ENCODE peak calls at places on chromosome 4, in six cellular contexts. H, T, Z, N, K and A are unnamed samples. For H3K4me1, the result is how much of the 10 kb centered on the place peaks cover.

GRCh38 chr4:151603377-151603776 is 157.4 kb downstream of the GATB start:
- ATAC-seq in N (no peak), K (no peak), T (no peak), Z (no peak), H (no peak), A (no peak)

GRCh38 chr4:106104276-106104675 is 209.0 kb downstream of the NPNT start:
- ATAC-seq in N (no peak), H (no peak), Z (no peak), K (no peak), T (no peak), A (peak)

GRCh38 chr4:80071643-80072606 is 1.1 kb downstream of the ANTXR2 start:
- ATAC-seq in K (peak), N (peak), T (peak), Z (peak), H (peak), A (peak)

GRCh38 chr4:79078339-79078738 is 139.1 kb upstream of the PAQR3 start:
- ATAC-seq in K (peak), T (peak), Z (no peak), N (no peak), H (no peak), A (no peak)

GRCh38 chr4:174764105-174764729 is 64.8 kb downstream of the GLRA3 start:
- ATAC-seq in K (peak), H (no peak), Z (no peak), N (peak), T (peak), A (no peak)

GRCh38 chr4:133355636-133356035 is 206.5 kb downstream of the PCDH10 start:
- ATAC-seq in H (no peak), N (no peak), Z (no peak), T (no peak), K (peak), A (no peak)

GRCh38 chr4:40927108-40927507 is 177.4 kb downstream of the NSUN7 start:
- ATAC-seq in N (no peak), K (no peak), H (no peak), T (peak), Z (no peak), A (no peak)

GRCh38 chr4:172750910-172751309 is 417.7 kb upstream of the GALNT7 start:
- ATAC-seq in N (no peak), K (no peak), H (no peak), Z (no peak), T (peak), A (no peak)

GRCh38 chr4:42654606-42655005 is 2.3 kb downstream of the ATP8A1 start:
- ATAC-seq in N (no peak), T (peak), Z (peak), H (no peak), K (no peak), A (no peak)

GRCh38 chr4:156255608-156256007 is 301.9 kb upstream of the CTSO start:
- ATAC-seq in H (no peak), T (no peak), N (no peak), K (no peak), Z (no peak), A (no peak)

GRCh38 chr4:130356873-130357272 is 1260.9 kb downstream of the C4orf33 start:
- ATAC-seq in Z (no peak), T (no peak), N (no peak), H (no peak), K (no peak), A (no peak)

GRCh38 chr4:88985088-88985779 is 71.8 kb downstream of the FAM13A start:
- ATAC-seq in Z (no peak), K (no peak), N (no peak), T (no peak), H (peak), A (peak)

GRCh38 chr4:173237152-173237551 is 68.5 kb downstream of the GALNT7 start:
- ATAC-seq in K (peak), T (no peak), N (no peak), H (no peak), Z (no peak), A (no peak)

GRCh38 chr4:108103096-108103495 is 65.6 kb downstream of the LEF1 start:
- ATAC-seq in K (no peak), H (no peak), T (no peak), N (no peak), Z (no peak), A (no peak)

GRCh38 chr4:173289351-173289725 is 44.8 kb downstream of the HMGB2 start:
- ATAC-seq in Z (no peak), H (no peak), K (peak), N (peak), T (no peak), A (no peak)

GRCh38 chr4:185998791-185999190 is 70.2 kb upstream of the TLR3 start:
- ATAC-seq in N (no peak), T (no peak), Z (no peak), H (no peak), K (no peak), A (no peak)

GRCh38 chr4:186002853-186003252 is 66.1 kb upstream of the TLR3 start:
- ATAC-seq in N (no peak), K (no peak), T (no peak), H (no peak), Z (no peak), A (no peak)

GRCh38 chr4:185997287-185997686 is 71.7 kb upstream of the TLR3 start:
- ATAC-seq in K (no peak), N (no peak), T (no peak), Z (no peak), H (no peak), A (no peak)

GRCh38 chr4:185995665-185996064 is 73.3 kb upstream of the TLR3 start:
- ATAC-seq in T (no peak), Z (no peak), K (no peak), N (no peak), H (no peak), A (no peak)

GRCh38 chr4:185999207-185999606 is 69.7 kb upstream of the TLR3 start:
- ATAC-seq in Z (no peak), H (no peak), K (no peak), T (no peak), N (no peak), A (no peak)
- H3K4me1 ChIP-seq in Z (under half), H (under half), K (under half), T (under half), N (under half), A (under half)

DNA sequence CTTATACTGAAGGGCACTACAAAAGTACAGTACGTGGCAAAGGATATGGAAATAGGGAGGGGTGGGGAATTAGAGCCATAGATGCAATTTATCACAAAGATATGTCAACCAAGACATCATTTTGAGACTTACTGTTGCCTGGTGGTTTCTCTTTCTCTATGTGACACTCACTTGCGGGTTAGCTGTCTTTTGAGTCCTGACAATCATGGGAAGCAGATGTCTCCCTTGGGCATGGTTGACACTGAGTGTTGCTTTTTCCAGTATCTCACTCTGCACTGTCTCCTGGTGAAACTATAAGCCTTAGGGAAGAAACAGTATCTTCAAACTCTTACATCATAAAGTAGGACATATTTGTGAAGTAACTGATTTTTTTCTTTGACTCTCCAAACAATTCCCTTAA is 383.5 kb upstream of the LCORL start:
- ATAC-seq in Z (no peak), T (no peak), N (no peak), H (no peak), K (no peak), A (no peak)
- TF ChIP-seq EP300 in Z (no peak), T (no peak), N (no peak), H (no peak), K (no peak), A (no peak)

DNA sequence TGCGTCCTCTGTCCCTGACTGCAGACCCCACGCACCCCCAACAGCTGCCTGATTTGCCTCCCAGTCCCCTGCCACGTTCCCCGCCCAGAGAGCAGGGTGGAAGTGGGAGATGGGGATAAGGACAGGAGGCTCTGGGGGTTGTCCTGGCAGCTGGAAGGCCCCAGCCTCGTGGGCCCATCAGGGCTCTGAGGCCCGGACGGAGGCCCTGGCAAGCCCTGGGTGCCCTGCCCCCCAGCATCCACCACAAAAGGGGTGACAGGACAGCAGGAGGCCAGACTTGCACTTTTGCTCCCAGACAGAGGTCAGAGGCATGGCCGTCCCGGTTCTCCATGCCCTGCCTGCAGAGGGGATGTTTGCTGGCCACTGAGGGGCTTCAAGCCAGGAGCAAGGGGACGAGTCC is 4.7 kb downstream of the SH3TC1 start:
- ATAC-seq in T (no peak), K (no peak), H (no peak), Z (no peak), N (no peak), A (no peak)
- H3K4me1 ChIP-seq in T (half or more), K (under half), H (under half), Z (half or more), N (under half), A (under half)

GRCh38 chr4:184396570-184397515 is 77.5 kb downstream of the IRF2 start:
- ATAC-seq in K (no peak), T (peak), H (no peak), N (no peak), Z (no peak), A (no peak)

GRCh38 chr4:184397516-184398163 is 76.7 kb downstream of the IRF2 start:
- ATAC-seq in T (no peak), K (no peak), H (no peak), N (no peak), Z (no peak), A (no peak)

GRCh38 chr4:184396001-184396400 is 78.3 kb downstream of the IRF2 start:
- ATAC-seq in Z (no peak), K (no peak), H (no peak), T (peak), N (no peak), A (no peak)

GRCh38 chr4:184392748-184393334 is 81.5 kb downstream of the IRF2 start:
- ATAC-seq in K (no peak), T (no peak), H (no peak), Z (peak), N (no peak), A (peak)

GRCh38 chr4:184395451-184395917 is 78.9 kb downstream of the IRF2 start:
- ATAC-seq in T (peak), N (no peak), Z (no peak), K (no peak), H (no peak), A (peak)
- TF ChIP-seq EP300 in T (no peak), N (no peak), Z (no peak), K (no peak), H (no peak), A (peak)

DNA sequence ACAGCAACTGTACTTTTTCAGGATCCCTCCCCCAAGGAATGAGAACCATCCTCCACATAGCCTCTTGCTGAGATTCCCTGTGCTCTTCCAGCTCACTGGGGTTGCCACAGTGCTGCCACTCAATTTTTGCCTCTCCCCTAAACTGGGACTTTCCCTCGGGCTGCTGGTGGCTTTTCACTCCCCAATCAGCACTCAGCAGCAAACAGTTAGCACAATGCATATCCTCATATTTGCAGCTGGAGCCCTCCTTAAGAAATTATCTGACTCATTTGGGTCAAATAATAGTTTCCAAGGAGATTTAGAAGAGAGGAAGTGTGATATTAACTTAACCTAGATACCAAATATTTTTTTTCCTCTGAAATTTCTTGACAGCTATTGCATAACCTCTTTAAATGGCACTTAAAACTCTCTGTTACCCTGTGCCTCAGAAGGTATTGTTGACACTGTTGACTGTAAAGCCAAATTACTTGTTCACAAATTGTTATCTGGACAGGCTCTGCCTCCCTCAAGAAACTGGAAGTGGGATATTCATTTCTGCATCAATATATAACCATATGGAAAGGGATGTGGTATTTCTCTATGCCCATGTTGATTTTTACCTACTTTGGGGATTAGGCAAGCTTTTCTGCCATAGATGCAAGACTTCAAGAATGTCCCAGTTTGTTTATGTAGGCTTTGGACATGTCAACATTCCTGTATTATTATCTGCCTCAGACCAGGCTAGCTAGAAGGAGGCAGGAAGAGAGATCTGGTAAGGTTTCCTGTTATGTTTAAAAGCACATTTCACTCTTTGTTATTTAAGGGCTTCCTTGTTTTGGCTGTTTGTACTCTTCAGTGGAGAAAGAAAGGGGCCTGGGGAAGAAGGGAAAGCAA is 58.0 kb downstream of the SEPTIN11 start:
- ATAC-seq in N (no peak), Z (peak), H (no peak), T (peak), K (no peak), A (peak)
- H3K4me1 ChIP-seq in N (under half), Z (half or more), H (under half), T (under half), K (under half), A (half or more)

DNA sequence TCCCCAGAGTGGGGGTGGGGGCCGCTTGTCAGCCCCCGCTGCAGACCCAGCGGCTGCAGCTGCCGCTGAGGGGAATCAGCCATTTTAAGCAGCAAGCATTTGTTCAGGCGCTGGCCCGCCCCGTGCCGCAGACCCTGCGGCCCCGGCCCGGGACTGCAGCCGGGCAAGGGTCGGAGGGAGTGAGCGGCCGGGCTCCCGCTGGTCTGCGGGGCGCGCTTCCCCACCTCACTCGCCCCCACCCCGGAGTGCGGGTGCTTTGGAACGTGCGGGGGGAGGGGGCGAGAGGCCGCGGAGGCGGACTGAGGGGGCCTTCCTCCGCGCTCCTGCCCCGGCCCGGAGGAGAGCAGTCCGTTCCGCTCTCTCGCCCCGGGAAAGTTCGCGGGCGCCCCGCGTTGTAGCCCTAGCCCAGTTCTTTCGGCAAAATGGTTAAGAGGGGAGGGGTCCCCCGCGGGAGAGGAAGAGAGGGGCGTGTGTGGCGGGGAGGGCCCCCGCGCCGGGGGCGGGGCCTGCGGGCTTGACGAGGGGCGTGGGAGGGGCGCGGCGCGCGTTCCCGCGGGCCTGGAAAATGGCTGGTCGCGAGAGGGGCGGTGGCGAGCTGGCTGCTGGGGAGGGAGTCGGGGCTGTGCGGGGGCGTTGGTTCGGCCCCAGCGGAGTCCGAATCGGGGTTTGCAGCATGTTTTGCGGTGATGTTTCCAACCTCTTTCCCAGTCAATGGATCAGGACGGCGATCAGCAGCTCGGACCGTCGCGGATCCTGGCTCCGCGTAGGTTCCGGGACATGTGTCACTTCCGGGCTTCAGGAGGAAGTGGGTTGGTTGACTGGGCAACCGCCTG is 914 bp downstream of the ING2 start:
- ATAC-seq in T (peak), N (peak), K (peak), Z (peak), H (peak), A (peak)
- TF ChIP-seq EP300 in T (no peak), N (no peak), K (no peak), Z (no peak), H (no peak), A (no peak)

DNA sequence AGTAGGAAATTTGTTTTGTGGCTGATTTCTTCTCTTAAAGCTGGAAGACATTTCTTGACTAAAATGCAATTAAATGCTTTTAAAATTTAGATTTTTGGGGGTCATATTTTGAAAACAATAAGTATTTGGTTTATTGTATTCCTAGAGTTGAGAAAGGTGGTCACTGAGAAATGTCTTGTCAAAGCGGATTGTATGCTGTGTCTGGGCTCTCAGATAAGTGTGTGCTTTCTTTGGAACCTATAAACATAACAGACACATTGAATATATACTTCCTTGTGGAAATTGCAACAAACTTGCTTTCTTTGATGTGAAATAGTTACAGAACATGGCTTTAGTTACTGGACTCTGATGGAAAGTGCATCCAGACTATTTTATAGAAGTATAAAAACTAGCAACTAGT is 75.4 kb downstream of the AFF1 start:
- ATAC-seq in N (no peak), T (no peak), H (no peak), Z (no peak), K (no peak), A (no peak)
- H3K4me1 ChIP-seq in N (half or more), T (under half), H (half or more), Z (half or more), K (under half), A (under half)